ENCODE peak calls at places on chromosomes 4 and X, in five cellular contexts. S, X, T, M and A are unnamed samples.
A peak's percentile ranks its signal among the peaks of the same experiment; 100 is the strongest.

GRCh38 chr4:108115168-108115526 is 53.6 kb downstream of the LEF1 start:
- DNase-seq in S (no peak), M (no peak), T (no peak), X (no peak), A (no peak)

GRCh38 chr4:153655928-153656327 is 28.2 kb upstream of the TLR2 start:
- DNase-seq in S (no peak), T (no peak), M (no peak), X (no peak), A (no peak)

GRCh38 chr4:5478697-5479096 is 229.7 kb downstream of the EVC2 start:
- DNase-seq in S (no peak), T (no peak), X (no peak), M (no peak), A (no peak)

GRCh38 chr4:39706334-39706733 is 8.4 kb downstream of the UBE2K start:
- DNase-seq in T (no peak), S (no peak), M (no peak), X (no peak), A (no peak)

GRCh38 chr4:8324640-8325239 is 55.2 kb downstream of the HTRA3 start:
- DNase-seq in S (peak; percentile 13), T (no peak), M (no peak), X (no peak), A (no peak)

GRCh38 chr4:22500128-22500611 is 15.7 kb downstream of the ADGRA3 start:
- DNase-seq in T (no peak), M (no peak), X (no peak), S (no peak), A (no peak)

GRCh38 chrX:132086717-132087116 is 41.1 kb downstream of the FRMD7 start:
- DNase-seq in X (no peak), M (no peak), T (no peak), S (no peak), A (no peak)

GRCh38 chr4:78693777-78694456 is 82.2 kb upstream of the BMP2K start:
- DNase-seq in S (no peak), M (no peak), X (no peak), T (no peak), A (no peak)

GRCh38 chrX:152635941-152636340 is 1.8 kb upstream of the GABRQ start:
- DNase-seq in S (no peak), T (peak; percentile 49), X (no peak), M (no peak), A (no peak)

GRCh38 chrX:70030242-70030823 is 19.4 kb downstream of the AWAT2 start:
- DNase-seq in S (peak; percentile 28), M (peak; percentile 15), T (peak; percentile 52), X (peak; percentile 33), A (peak; percentile 10)

GRCh38 chrX:154058207-154058997 is 38.7 kb upstream of the IRAK1 start:
- DNase-seq in S (no peak), M (no peak), X (no peak), T (no peak), A (no peak)

GRCh38 chr4:5050520-5050955 is 742 bp upstream of the STK32B start:
- DNase-seq in M (no peak), X (peak; percentile 62), S (peak; percentile 45), T (peak; percentile 76), A (no peak)

GRCh38 chr4:176964116-176964691 is 171.5 kb upstream of the VEGFC start:
- DNase-seq in T (no peak), M (no peak), X (no peak), S (no peak), A (no peak)

GRCh38 chr4:145609494-145610427 is 9.4 kb upstream of the MMAA start:
- DNase-seq in M (peak; percentile 41), X (peak; percentile 61), T (peak; percentile 64), S (peak; percentile 42), A (peak; percentile 23)

GRCh38 chr4:185566972-185567749 is 31.9 kb upstream of the PDLIM3 start:
- DNase-seq in X (peak; percentile 27), M (no peak), T (no peak), S (no peak), A (no peak)

GRCh38 chrX:25112156-25112555 is 96.4 kb upstream of the ARX start:
- DNase-seq in S (no peak), M (no peak), T (no peak), X (no peak), A (no peak)